ENCODE peak calls at places on chromosome X, in six cellular contexts. M, Z, G, I, T and P are unnamed samples.

GRCh38 chrX:133495464-133496391 is 80.4 kb upstream of the GPC4 start:
- DNase-seq in M (peak; percentile 27), Z (peak; percentile 78), G (no peak), I (no peak), T (no peak), P (no peak)

GRCh38 chrX:151226941-151227340 is 50.6 kb downstream of the GPR50 start:
- DNase-seq in M (no peak), Z (no peak), G (no peak), I (no peak), T (no peak), P (no peak)

GRCh38 chrX:49995021-49995731 is 72.8 kb downstream of the CLCN5 start:
- DNase-seq in M (no peak), Z (no peak), G (no peak), I (no peak), T (peak; percentile 64), P (peak; percentile 32)

GRCh38 chrX:3076416-3076991 is 35.2 kb downstream of the ARSF start:
- DNase-seq in M (no peak), Z (no peak), G (no peak), I (no peak), T (no peak), P (no peak)

GRCh38 chrX:110208092-110208491 is 109.8 kb downstream of the AMMECR1 start:
- DNase-seq in M (no peak), Z (no peak), G (no peak), I (no peak), T (no peak), P (no peak)

GRCh38 chrX:53071604-53072417 is 10.4 kb upstream of the TSPYL2 start:
- DNase-seq in M (peak; percentile 90), Z (peak; percentile 75), G (no peak), I (no peak), T (peak; percentile 39), P (no peak)

GRCh38 chrX:118497180-118497814 is 1.7 kb downstream of the DOCK11 start:
- DNase-seq in M (no peak), Z (no peak), G (no peak), I (no peak), T (no peak), P (no peak)

GRCh38 chrX:10750581-10750980 is 130.2 kb upstream of the MID1 start:
- DNase-seq in M (no peak), Z (no peak), G (no peak), I (no peak), T (peak; percentile 20), P (no peak)

GRCh38 chrX:132918523-132918922 is 39.9 kb downstream of the HS6ST2 start:
- DNase-seq in M (no peak), Z (no peak), G (no peak), I (no peak), T (no peak), P (no peak)

GRCh38 chrX:103418811-103419210 is 42.5 kb downstream of the BEX3 start:
- DNase-seq in M (no peak), Z (no peak), G (no peak), I (no peak), T (no peak), P (no peak)

GRCh38 chrX:43750248-43750676 is 94.2 kb downstream of the MAOA start:
- DNase-seq in M (peak; percentile 70), Z (peak; percentile 75), G (no peak), I (peak; percentile 23), T (peak; percentile 39), P (peak; percentile 35)

GRCh38 chrX:9829308-9830267 is 43.4 kb downstream of the SHROOM2 start:
- DNase-seq in M (no peak), Z (no peak), G (no peak), I (no peak), T (peak; percentile 62), P (no peak)

GRCh38 chrX:2498781-2499302 is 1.9 kb downstream of the DHRSX start:
- DNase-seq in M (peak; percentile 42), Z (no peak), G (no peak), I (no peak), T (peak; percentile 11), P (peak; percentile 94)

GRCh38 chrX:77893713-77894112 is 1.5 kb downstream of the MAGT1 start:
- DNase-seq in M (no peak), Z (no peak), G (no peak), I (no peak), T (no peak), P (no peak)

GRCh38 chrX:139720136-139720535 is 12.2 kb upstream of the MCF2 start:
- DNase-seq in M (no peak), Z (no peak), G (peak; percentile 25), I (peak; percentile 53), T (peak; percentile 37), P (peak; percentile 36)

GRCh38 chrX:21799767-21800166 is 39.6 kb upstream of the MBTPS2 start:
- DNase-seq in M (no peak), Z (no peak), G (no peak), I (no peak), T (no peak), P (no peak)

GRCh38 chrX:80556148-80556547 is 135.9 kb downstream of the TENT5D start:
- DNase-seq in M (no peak), Z (no peak), G (no peak), I (no peak), T (no peak), P (no peak)

GRCh38 chrX:150899191-150899757 is 806 bp upstream of the CD99L2 start:
- DNase-seq in M (peak; percentile 42), Z (no peak), G (no peak), I (no peak), T (no peak), P (peak; percentile 89)

GRCh38 chrX:124940536-124940935 is 379.1 kb upstream of the TEX13C start:
- DNase-seq in M (no peak), Z (no peak), G (no peak), I (no peak), T (no peak), P (no peak)

GRCh38 chrX:10360121-10360520 is 203.3 kb downstream of the CLCN4 start:
- DNase-seq in M (no peak), Z (no peak), G (no peak), I (no peak), T (no peak), P (peak; percentile 35)

GRCh38 chrX:24498181-24498580 is 33.1 kb downstream of the PDK3 start:
- DNase-seq in M (peak; percentile 31), Z (no peak), G (no peak), I (peak; percentile 1), T (peak; percentile 9), P (no peak)

GRCh38 chrX:136194546-136194945 is 47.2 kb downstream of the FHL1 start:
- DNase-seq in M (no peak), Z (no peak), G (no peak), I (no peak), T (no peak), P (no peak)

GRCh38 chrX:106874075-106874474 is 29.1 kb downstream of the RIPPLY1 start:
- DNase-seq in M (no peak), Z (no peak), G (no peak), I (no peak), T (no peak), P (no peak)

GRCh38 chrX:133542476-133542875 is 127.2 kb upstream of the GPC4 start:
- DNase-seq in M (no peak), Z (no peak), G (no peak), I (no peak), T (no peak), P (no peak)

GRCh38 chrX:119206203-119206602 is 29.9 kb upstream of the PGRMC1 start:
- DNase-seq in M (no peak), Z (no peak), G (no peak), I (no peak), T (no peak), P (no peak)

GRCh38 chrX:24298191-24298590 is 15.7 kb downstream of the SUPT20HL2 start:
- DNase-seq in M (no peak), Z (no peak), G (no peak), I (no peak), T (no peak), P (no peak)

GRCh38 chrX:54320067-54320466 is 37.8 kb downstream of the WNK3 start:
- DNase-seq in M (no peak), Z (no peak), G (no peak), I (no peak), T (no peak), P (no peak)

GRCh38 chrX:154012336-154012991 is 7.2 kb downstream of the IRAK1 start:
- DNase-seq in M (peak; percentile 58), Z (no peak), G (no peak), I (no peak), T (no peak), P (peak; percentile 58)
- H3K36me3 ChIP-seq in M (no peaks in the 10 kb centered on the region), Z (peaks cover 31% of the 10 kb centered on the region), G (peaks cover 7% of the 10 kb centered on the region), I (peaks cover 4% of the 10 kb centered on the region), T (peaks cover 8% of the 10 kb centered on the region), P (peaks cover 45% of the 10 kb centered on the region)

GRCh38 chrX:41100200-41100599 is 15.0 kb downstream of the USP9X start:
- DNase-seq in M (no peak), Z (no peak), G (no peak), I (no peak), T (no peak), P (no peak)

GRCh38 chrX:41097326-41097725 is 12.1 kb downstream of the USP9X start:
- DNase-seq in M (no peak), Z (no peak), G (no peak), I (no peak), T (no peak), P (no peak)

GRCh38 chrX:41095174-41095573 is 9.9 kb downstream of the USP9X start:
- DNase-seq in M (no peak), Z (no peak), G (no peak), I (no peak), T (no peak), P (no peak)

GRCh38 chrX:41092776-41093175 is 7.5 kb downstream of the USP9X start:
- DNase-seq in M (no peak), Z (no peak), G (no peak), I (no peak), T (no peak), P (no peak)

GRCh38 chrX:41095962-41096955 is 11.0 kb downstream of the USP9X start:
- DNase-seq in M (no peak), Z (no peak), G (no peak), I (no peak), T (no peak), P (no peak)
- H3K36me3 ChIP-seq in M (no peaks in the 10 kb centered on the region), Z (no peaks in the 10 kb centered on the region), G (no peaks in the 10 kb centered on the region), I (no peaks in the 10 kb centered on the region), T (no peaks in the 10 kb centered on the region), P (no peaks in the 10 kb centered on the region)

GRCh38 chrX:46327229-46328081 is 217.8 kb downstream of the ZNF674 start:
- DNase-seq in M (peak; percentile 61), Z (no peak), G (peak; percentile 52), I (peak; percentile 76), T (peak; percentile 5), P (peak; percentile 62)
- H3K36me3 ChIP-seq in M (no peaks in the 10 kb centered on the region), Z (no peaks in the 10 kb centered on the region), G (no peaks in the 10 kb centered on the region), I (no peaks in the 10 kb centered on the region), T (no peaks in the 10 kb centered on the region), P (no peaks in the 10 kb centered on the region)

GRCh38 chrX:129493643-129494042 is 29.6 kb downstream of the SMARCA1 start:
- DNase-seq in M (no peak), Z (no peak), G (no peak), I (no peak), T (no peak), P (no peak)

GRCh38 chrX:129490330-129490729 is 33.0 kb downstream of the SMARCA1 start:
- DNase-seq in M (no peak), Z (no peak), G (no peak), I (no peak), T (no peak), P (no peak)

GRCh38 chrX:129488359-129488758 is 34.9 kb downstream of the SMARCA1 start:
- DNase-seq in M (no peak), Z (no peak), G (no peak), I (no peak), T (no peak), P (no peak)
- H3K36me3 ChIP-seq in M (no peaks in the 10 kb centered on the region), Z (peaks cover 4% of the 10 kb centered on the region), G (no peaks in the 10 kb centered on the region), I (peaks cover 9% of the 10 kb centered on the region), T (peaks cover 7% of the 10 kb centered on the region), P (peaks cover 28% of the 10 kb centered on the region)